ENCODE peak calls at places on chromosomes 3 and 15, in nine cellular contexts. R, T, Q, D, I, K, G, S and Y are unnamed samples.

GRCh38 chr15:90358124-90359033 is 6.3 kb downstream of the ZNF774 start:
- DNase-seq in Q (no peak), D (no peak), T (no peak), K (no peak), R (no peak), G (no peak), S (no peak), I (no peak), Y (no peak)

GRCh38 chr15:69780374-69780773 is 317.3 kb downstream of the TLE3 start:
- DNase-seq in T (no peak), G (no peak), S (no peak), K (no peak), D (no peak), I (no peak), Q (no peak), R (no peak), Y (no peak)

GRCh38 chr3:128309026-128309425 is 155.7 kb downstream of the EEFSEC start:
- DNase-seq in I (no peak), R (peak; percentile 62), S (no peak), D (peak; percentile 42), Q (no peak), K (no peak), T (no peak), G (no peak), Y (no peak)

GRCh38 chr3:113914646-113915045 is 33.2 kb upstream of the ZDHHC23 start:
- DNase-seq in D (no peak), T (no peak), Q (no peak), R (no peak), K (no peak), S (no peak), I (no peak), G (no peak), Y (no peak)

GRCh38 chr3:61530355-61530754 is 31.0 kb upstream of the PTPRG start:
- DNase-seq in S (no peak), K (no peak), D (no peak), Q (no peak), G (no peak), R (no peak), I (peak; percentile 32), T (peak; percentile 49), Y (no peak)

GRCh38 chr15:88454867-88455810 is 12.0 kb downstream of the MRPL46 start:
- DNase-seq in K (peak; percentile 78), D (peak; percentile 52), G (peak; percentile 28), I (peak; percentile 70), R (no peak), S (no peak), T (peak; percentile 48), Q (peak; percentile 27), Y (no peak)

GRCh38 chr3:153373571-153373970 is 211.5 kb downstream of the RAP2B start:
- DNase-seq in G (no peak), T (no peak), K (no peak), I (no peak), R (no peak), Q (no peak), D (no peak), S (no peak), Y (no peak)

GRCh38 chr3:98901032-98901464 is 447 bp downstream of the DCBLD2 start:
- DNase-seq in I (peak; percentile 55), S (no peak), Q (peak; percentile 30), G (no peak), D (peak; percentile 49), R (peak; percentile 68), T (no peak), K (no peak), Y (no peak)

GRCh38 chr3:112136959-112137693 is 4.1 kb upstream of the GCSAM start:
- DNase-seq in D (no peak), K (no peak), G (peak; percentile 39), R (no peak), I (peak; percentile 51), S (no peak), T (peak; percentile 49), Q (no peak), Y (no peak)

GRCh38 chr15:64354683-64355558 is 1.1 kb downstream of the CSNK1G1 start:
- DNase-seq in G (no peak), R (no peak), D (no peak), K (no peak), Q (no peak), I (no peak), T (no peak), S (no peak), Y (no peak)

GRCh38 chr3:55818485-55818884 is 331.4 kb upstream of the WNT5A start:
- DNase-seq in Q (no peak), S (no peak), K (no peak), G (no peak), I (no peak), D (no peak), R (no peak), T (no peak), Y (no peak)
- TF ChIP-seq CTCF in Q (no peak), S (no peak), K (no peak), G (no peak), I (no peak), D (no peak), R (no peak), T (no peak), Y (no peak)

GRCh38 chr15:81163961-81164800 is 30.1 kb downstream of the CFAP161 start:
- DNase-seq in Q (no peak), I (no peak), G (no peak), T (no peak), D (no peak), K (no peak), R (no peak), S (no peak), Y (no peak)
- TF ChIP-seq CTCF in Q (no peak), I (no peak), G (peak; percentile 33), T (no peak), D (no peak), K (no peak), R (no peak), S (no peak), Y (no peak)

GRCh38 chr3:59559721-59560514 is 510.1 kb upstream of the CFAP20DC start:
- DNase-seq in I (no peak), R (no peak), Q (no peak), T (peak; percentile 23), S (no peak), K (peak; percentile 45), G (no peak), D (no peak), Y (no peak)
- TF ChIP-seq CTCF in I (no peak), R (no peak), Q (no peak), T (no peak), S (no peak), K (no peak), G (no peak), D (no peak), Y (no peak)

DNA sequence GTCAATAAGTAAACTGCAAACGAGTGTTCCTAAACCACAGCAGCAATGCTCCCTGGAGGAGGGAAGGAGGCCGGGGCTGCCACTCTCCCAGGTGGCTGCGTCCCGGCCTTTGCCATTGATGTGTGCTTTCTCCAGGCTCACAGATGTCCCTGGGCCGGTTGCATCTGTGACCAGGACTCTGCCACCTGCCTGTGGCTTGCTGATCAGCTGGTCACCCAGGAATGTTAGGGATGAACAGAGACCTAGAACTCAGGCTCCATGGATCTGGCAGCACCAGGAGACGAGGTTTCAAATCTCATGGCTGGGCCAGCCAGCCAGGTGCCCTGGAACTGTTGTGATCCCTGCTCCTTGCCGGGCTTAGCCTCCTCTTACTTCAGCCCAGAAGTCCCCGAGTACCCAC is 65.7 kb downstream of the KLF15 start:
- DNase-seq in Q (no peak), S (no peak), D (no peak), I (no peak), T (no peak), R (no peak), K (no peak), G (no peak), Y (no peak)
- TF ChIP-seq CTCF in Q (no peak), S (no peak), D (no peak), I (no peak), T (no peak), R (no peak), K (no peak), G (no peak), Y (no peak)

DNA sequence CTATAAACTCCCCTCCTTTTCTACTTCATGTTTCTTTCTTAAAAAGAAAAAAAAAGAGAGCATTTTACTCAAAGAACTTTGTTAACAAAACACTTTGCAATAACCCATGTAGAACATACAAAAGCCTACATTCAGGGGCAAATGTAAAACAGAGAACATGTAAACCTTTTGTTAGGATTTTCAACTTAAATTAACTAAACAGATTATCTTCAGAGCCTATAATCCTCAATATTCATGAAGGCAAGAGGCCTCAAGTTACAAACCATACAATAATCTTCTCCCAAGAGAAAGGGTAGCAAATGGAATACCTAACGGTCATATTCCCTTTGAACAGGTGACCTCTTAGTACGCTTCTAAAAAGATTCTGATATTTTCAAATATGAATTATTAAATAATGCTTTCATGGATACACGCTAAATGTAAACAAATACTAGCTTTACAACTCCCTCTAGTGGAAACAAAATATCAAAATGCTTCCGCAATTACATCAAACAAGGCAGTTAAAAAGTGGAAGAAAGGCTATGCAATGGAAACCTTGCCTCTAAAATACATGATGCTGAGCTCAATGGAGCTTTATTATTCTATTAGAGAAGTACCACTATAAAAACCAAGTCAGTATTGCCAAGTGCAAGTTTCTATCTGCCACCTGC is 9.9 kb downstream of the CEP152 start:
- DNase-seq in T (no peak), D (no peak), Q (no peak), R (no peak), G (no peak), K (peak; percentile 3), I (no peak), S (no peak), Y (no peak)
- TF ChIP-seq CTCF in T (peak; percentile 28), D (peak; percentile 65), Q (peak; percentile 43), R (no peak), G (peak; percentile 51), K (peak; percentile 48), I (peak; percentile 57), S (peak; percentile 39), Y (peak; percentile 23)

GRCh38 chr3:30970183-30970582 is 75.7 kb upstream of the GADL1 start:
- DNase-seq in S (no peak), D (no peak), K (no peak), T (no peak), R (no peak), I (no peak), G (no peak), Q (no peak), Y (no peak)
- TF ChIP-seq CTCF in S (peak; percentile 10), D (no peak), K (peak; percentile 15), T (peak; percentile 35), R (no peak), I (no peak), G (peak; percentile 27), Q (no peak), Y (no peak)